ENCODE peak calls at places on chromosomes 12 and 14, in five cellular contexts. One of them, this sample, is unnamed.

GRCh38 chr14:94767321-94767878 is 2.5 kb downstream of the GSC start:
- DNase-seq in HepG2: no peak
- DNase-seq in K562: no peak
- DNase-seq in H1: no peak
- DNase-seq in GM12878: no peak
- DNase-seq in this sample: no peak

GRCh38 chr14:66476964-66477363 is 9.2 kb upstream of the CCDC196 start:
- DNase-seq in HepG2: no peak
- DNase-seq in K562: peak; percentile 71
- DNase-seq in H1: no peak
- DNase-seq in GM12878: no peak
- DNase-seq in this sample: no peak

GRCh38 chr14:95679995-95680735 is 6.1 kb upstream of the TCL1B start:
- DNase-seq in HepG2: peak; percentile 21
- DNase-seq in K562: no peak
- DNase-seq in H1: no peak
- DNase-seq in GM12878: no peak
- DNase-seq in this sample: peak; percentile 13

GRCh38 chr12:16385779-16386646 is 38.6 kb downstream of the MGST1 start:
- DNase-seq in HepG2: peak; percentile 88
- DNase-seq in K562: peak; percentile 11
- DNase-seq in H1: no peak
- DNase-seq in GM12878: peak; percentile 5
- DNase-seq in this sample: no peak

GRCh38 chr14:95318399-95318834 is 1.3 kb downstream of the CLMN start:
- DNase-seq in HepG2: no peak
- DNase-seq in K562: no peak
- DNase-seq in H1: no peak
- DNase-seq in GM12878: no peak
- DNase-seq in this sample: no peak

GRCh38 chr12:7479784-7480183 is 23.8 kb downstream of the CD163 start:
- DNase-seq in HepG2: no peak
- DNase-seq in K562: no peak
- DNase-seq in H1: no peak
- DNase-seq in GM12878: no peak
- DNase-seq in this sample: no peak

GRCh38 chr14:101360045-101360931 is 201.0 kb upstream of the DIO3 start:
- DNase-seq in HepG2: no peak
- DNase-seq in K562: peak; percentile 66
- DNase-seq in H1: no peak
- DNase-seq in GM12878: no peak
- DNase-seq in this sample: no peak

GRCh38 chr12:109445224-109445623 is 31.9 kb downstream of the KCTD10 start:
- DNase-seq in HepG2: no peak
- DNase-seq in K562: no peak
- DNase-seq in H1: no peak
- DNase-seq in GM12878: no peak
- DNase-seq in this sample: no peak

GRCh38 chr12:2083008-2083407 is 30.2 kb downstream of the CACNA1C start:
- DNase-seq in HepG2: no peak
- DNase-seq in K562: no peak
- DNase-seq in H1: no peak
- DNase-seq in GM12878: no peak
- DNase-seq in this sample: no peak

GRCh38 chr14:68564826-68565760 is 227.8 kb downstream of the ZFP36L1 start:
- DNase-seq in HepG2: peak; percentile 68
- DNase-seq in K562: peak; percentile 29
- DNase-seq in H1: no peak
- DNase-seq in GM12878: no peak
- DNase-seq in this sample: no peak

DNA sequence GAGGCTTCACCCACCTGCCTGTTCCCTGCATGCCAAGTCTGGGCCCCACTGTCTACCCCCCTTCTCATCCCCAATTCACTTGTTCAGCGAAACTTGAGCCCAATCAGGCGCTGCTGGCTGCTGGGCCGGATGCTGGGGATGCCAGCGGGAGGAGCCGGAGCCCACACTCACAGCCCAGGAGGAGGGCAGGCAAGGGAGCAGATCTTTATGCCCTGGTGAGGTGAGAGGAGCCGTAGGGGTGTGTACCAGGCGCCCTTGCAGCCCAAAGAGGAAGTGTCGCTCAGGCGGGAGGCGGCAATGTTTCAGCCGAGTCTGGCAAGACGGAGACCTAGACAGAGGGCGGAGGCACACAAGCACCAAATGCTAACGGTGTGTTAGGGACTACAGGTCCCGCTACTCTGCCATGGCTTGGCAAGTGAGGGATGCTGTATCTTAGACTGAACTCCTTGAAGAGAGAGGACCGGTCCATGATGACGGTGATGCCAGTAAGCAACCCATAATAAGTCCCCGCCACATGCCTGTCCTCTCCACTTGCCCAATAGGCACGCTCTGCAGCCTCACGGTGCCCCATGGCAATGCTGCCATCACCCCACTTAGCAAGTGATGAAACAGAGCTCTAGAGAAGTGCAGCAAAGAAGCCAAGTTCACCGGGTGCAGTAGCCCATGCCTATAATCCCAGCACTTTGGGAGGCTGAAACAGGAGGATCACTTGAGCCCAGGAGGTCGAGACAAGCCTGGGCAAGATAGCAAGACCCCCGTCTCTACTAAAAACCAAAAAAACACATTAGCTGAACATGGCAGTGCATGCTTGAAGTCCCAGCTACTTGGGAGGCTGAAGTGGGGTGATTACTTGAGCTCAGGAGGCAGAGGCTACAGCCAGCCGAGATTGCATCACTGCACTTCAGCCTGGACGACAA is 41.6 kb downstream of the LRRC74A start:
- DNase-seq in HepG2: no peak
- DNase-seq in K562: no peak
- DNase-seq in H1: no peak
- DNase-seq in GM12878: no peak
- DNase-seq in this sample: no peak
- TF ChIP-seq ATF3 in HepG2: no peak
- TF ChIP-seq ATF3 in K562: no peak
- TF ChIP-seq ATF3 in H1: no peak
- TF ChIP-seq ATF3 in GM12878: no peak
- TF ChIP-seq ATF3 in this sample: no peak

GRCh38 chr12:53288322-53288721 is 7.0 kb upstream of the PFDN5 start:
- DNase-seq in HepG2: no peak
- DNase-seq in K562: no peak
- DNase-seq in H1: no peak
- DNase-seq in GM12878: no peak
- DNase-seq in this sample: no peak
- H3K36me3 ChIP-seq in HepG2: peaks cover 21% of the 10 kb centered on the region
- H3K36me3 ChIP-seq in K562: peaks cover 88% of the 10 kb centered on the region
- H3K36me3 ChIP-seq in H1: peaks cover 57% of the 10 kb centered on the region
- H3K36me3 ChIP-seq in GM12878: peaks cover 25% of the 10 kb centered on the region
- H3K36me3 ChIP-seq in this sample: peaks cover 42% of the 10 kb centered on the region

GRCh38 chr14:57526942-57527341 is 33.3 kb upstream of the CCDC198 start:
- DNase-seq in HepG2: peak; percentile 12
- DNase-seq in K562: peak; percentile 3
- DNase-seq in H1: peak; percentile 34
- DNase-seq in GM12878: no peak
- DNase-seq in this sample: no peak

GRCh38 chr14:57533214-57533613 is 39.6 kb upstream of the CCDC198 start:
- DNase-seq in HepG2: peak; percentile 12
- DNase-seq in K562: peak; percentile 21
- DNase-seq in H1: no peak
- DNase-seq in GM12878: peak; percentile 31
- DNase-seq in this sample: peak; percentile 22

GRCh38 chr14:57530571-57530970 is 36.9 kb upstream of the CCDC198 start:
- DNase-seq in HepG2: no peak
- DNase-seq in K562: no peak
- DNase-seq in H1: no peak
- DNase-seq in GM12878: no peak
- DNase-seq in this sample: no peak
- TF ChIP-seq ATF3 in HepG2: no peak
- TF ChIP-seq ATF3 in K562: no peak
- TF ChIP-seq ATF3 in H1: no peak
- TF ChIP-seq ATF3 in GM12878: no peak
- TF ChIP-seq ATF3 in this sample: no peak

GRCh38 chr12:23342407-23342806 is 607.1 kb downstream of the SOX5 start:
- DNase-seq in HepG2: no peak
- DNase-seq in K562: no peak
- DNase-seq in H1: no peak
- DNase-seq in GM12878: no peak
- DNase-seq in this sample: no peak
- H3K36me3 ChIP-seq in HepG2: no peaks in the 10 kb centered on the region
- H3K36me3 ChIP-seq in K562: no peaks in the 10 kb centered on the region
- H3K36me3 ChIP-seq in H1: no peaks in the 10 kb centered on the region
- H3K36me3 ChIP-seq in GM12878: no peaks in the 10 kb centered on the region
- H3K36me3 ChIP-seq in this sample: no peaks in the 10 kb centered on the region

GRCh38 chr14:104523546-104523935 is 56.0 kb upstream of the C14orf180 start:
- DNase-seq in HepG2: no peak
- DNase-seq in K562: no peak
- DNase-seq in H1: no peak
- DNase-seq in GM12878: no peak
- DNase-seq in this sample: no peak
- TF ChIP-seq ATF3 in HepG2: no peak
- TF ChIP-seq ATF3 in K562: no peak
- TF ChIP-seq ATF3 in H1: no peak
- TF ChIP-seq ATF3 in GM12878: no peak
- TF ChIP-seq ATF3 in this sample: no peak

GRCh38 chr12:130987151-130987931 is 33.6 kb downstream of the ADGRD1 start:
- DNase-seq in HepG2: peak; percentile 25
- DNase-seq in K562: no peak
- DNase-seq in H1: no peak
- DNase-seq in GM12878: no peak
- DNase-seq in this sample: no peak
- H3K36me3 ChIP-seq in HepG2: no peaks in the 10 kb centered on the region
- H3K36me3 ChIP-seq in K562: no peaks in the 10 kb centered on the region
- H3K36me3 ChIP-seq in H1: no peaks in the 10 kb centered on the region
- H3K36me3 ChIP-seq in GM12878: no peaks in the 10 kb centered on the region
- H3K36me3 ChIP-seq in this sample: no peaks in the 10 kb centered on the region

GRCh38 chr14:72523397-72524157 is 370.3 kb downstream of the DPF3 start:
- DNase-seq in HepG2: no peak
- DNase-seq in K562: no peak
- DNase-seq in H1: no peak
- DNase-seq in GM12878: no peak
- DNase-seq in this sample: no peak
- TF ChIP-seq ATF3 in HepG2: no peak
- TF ChIP-seq ATF3 in K562: no peak
- TF ChIP-seq ATF3 in H1: no peak
- TF ChIP-seq ATF3 in GM12878: no peak
- TF ChIP-seq ATF3 in this sample: no peak

DNA sequence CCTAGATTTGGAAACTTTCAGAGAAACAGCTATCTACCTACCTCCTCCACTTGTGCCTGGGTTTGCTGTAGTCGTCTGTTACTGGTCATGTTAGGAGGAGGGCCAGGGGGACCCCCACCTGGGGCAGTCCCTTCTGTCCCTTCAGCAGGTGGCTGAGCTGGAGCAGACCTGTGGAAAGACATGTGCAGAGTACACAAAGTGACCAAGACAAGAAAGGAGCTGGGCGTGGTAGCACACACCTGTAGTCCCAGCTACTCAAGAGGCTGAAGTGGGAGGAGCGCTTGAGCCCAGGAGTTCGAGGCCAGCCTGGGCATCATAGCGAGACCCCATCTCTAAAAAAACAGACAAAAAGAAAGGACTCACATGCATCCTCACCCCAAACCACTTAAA is 4.3 kb downstream of the VAMP1 start:
- DNase-seq in HepG2: no peak
- DNase-seq in K562: no peak
- DNase-seq in H1: no peak
- DNase-seq in GM12878: no peak
- DNase-seq in this sample: no peak
- H3K36me3 ChIP-seq in HepG2: peaks cover 18% of the 10 kb centered on the region
- H3K36me3 ChIP-seq in K562: peaks cover 14% of the 10 kb centered on the region
- H3K36me3 ChIP-seq in H1: peaks cover 22% of the 10 kb centered on the region
- H3K36me3 ChIP-seq in GM12878: peaks cover 35% of the 10 kb centered on the region
- H3K36me3 ChIP-seq in this sample: peaks cover 14% of the 10 kb centered on the region

DNA sequence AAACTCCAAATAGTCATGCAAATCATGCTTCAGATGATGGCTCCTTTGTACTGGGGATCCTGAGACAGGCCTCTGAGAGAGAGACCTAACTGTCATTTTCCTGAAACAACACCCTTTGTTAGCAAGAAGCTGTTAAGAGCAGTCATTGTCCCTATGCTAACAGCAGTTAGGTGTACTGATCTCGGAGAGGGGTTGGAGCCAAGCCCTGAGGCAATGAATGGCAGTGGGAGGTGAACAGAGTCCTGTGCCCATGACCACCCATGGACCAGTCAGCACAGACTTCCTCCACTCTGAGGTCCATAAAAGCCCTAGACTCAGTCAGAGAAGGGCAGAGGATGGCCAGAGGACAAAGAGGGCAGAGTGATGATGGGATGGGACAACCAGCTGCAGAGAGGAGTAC is 747.6 kb upstream of the LRFN5 start:
- DNase-seq in HepG2: no peak
- DNase-seq in K562: no peak
- DNase-seq in H1: no peak
- DNase-seq in GM12878: no peak
- DNase-seq in this sample: no peak
- TF ChIP-seq ATF3 in HepG2: no peak
- TF ChIP-seq ATF3 in K562: no peak
- TF ChIP-seq ATF3 in H1: no peak
- TF ChIP-seq ATF3 in GM12878: no peak
- TF ChIP-seq ATF3 in this sample: no peak

DNA sequence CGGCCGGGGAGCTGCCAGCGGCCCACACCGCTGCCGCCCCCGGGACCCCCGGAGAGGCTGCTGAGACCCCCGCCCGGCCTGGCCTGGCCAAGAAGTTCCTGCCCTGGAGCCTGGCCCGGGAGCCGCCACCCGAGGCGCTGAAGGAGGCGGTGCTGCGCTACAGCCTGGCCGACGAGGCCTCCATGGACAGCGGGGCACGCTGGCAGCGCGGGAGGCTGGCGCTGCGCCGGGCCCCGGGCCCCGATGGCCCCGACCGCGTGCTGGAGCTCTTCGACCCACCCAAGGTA is 12.8 kb downstream of the SH2B3 start:
- DNase-seq in HepG2: no peak
- DNase-seq in K562: no peak
- DNase-seq in H1: no peak
- DNase-seq in GM12878: no peak
- DNase-seq in this sample: no peak
- H3K36me3 ChIP-seq in HepG2: peaks cover 2% of the 10 kb centered on the region
- H3K36me3 ChIP-seq in K562: peaks cover 84% of the 10 kb centered on the region
- H3K36me3 ChIP-seq in H1: peaks cover 12% of the 10 kb centered on the region
- H3K36me3 ChIP-seq in GM12878: peaks cover 28% of the 10 kb centered on the region
- H3K36me3 ChIP-seq in this sample: peaks cover 4% of the 10 kb centered on the region

This sample was measured in HCT116.